ENCODE peak calls at places on chromosomes 7 and 10, in eight cellular contexts. P, Y, S, R, A, O, J and W are unnamed samples.

GRCh38 chr7:50164552-50165220 is 71.6 kb upstream of the ZPBP start:
- DNase-seq in P (no peak), Y (no peak), S (no peak), R (no peak), A (no peak), O (no peak), J (no peak), W (no peak)

GRCh38 chr10:100509241-100509640 is 10.4 kb downstream of the SEC31B start:
- DNase-seq in P (no peak), Y (no peak), S (no peak), R (peak), A (no peak), O (no peak), J (no peak), W (no peak)

GRCh38 chr7:50208335-50208982 is 96.1 kb upstream of the IKZF1 start:
- DNase-seq in P (no peak), Y (no peak), S (no peak), R (no peak), A (no peak), O (no peak), J (no peak), W (no peak)

GRCh38 chr10:28241766-28242399 is 61.0 kb downstream of the MPP7 start:
- DNase-seq in P (peak), Y (no peak), S (no peak), R (no peak), A (peak), O (peak), J (peak), W (no peak)

GRCh38 chr10:79562135-79562756 is 2.0 kb upstream of the SFTPA2 start:
- DNase-seq in P (no peak), Y (peak), S (no peak), R (peak), A (peak), O (peak), J (peak), W (peak)

GRCh38 chr7:76269895-76270294 is 32.6 kb upstream of the HSPB1 start:
- DNase-seq in P (no peak), Y (peak), S (no peak), R (no peak), A (no peak), O (no peak), J (no peak), W (no peak)

GRCh38 chr10:107232013-107232412 is 67.5 kb upstream of the SORCS1 start:
- DNase-seq in P (peak), Y (no peak), S (no peak), R (no peak), A (no peak), O (no peak), J (no peak), W (no peak)

GRCh38 chr10:69758310-69758728 is 43.4 kb upstream of the COL13A1 start:
- DNase-seq in P (no peak), Y (no peak), S (no peak), R (no peak), A (no peak), O (no peak), J (no peak), W (no peak)

GRCh38 chr10:123574299-123574698 is 91.9 kb upstream of the GPR26 start:
- DNase-seq in P (peak), Y (no peak), S (peak), R (no peak), A (no peak), O (no peak), J (no peak), W (no peak)

GRCh38 chr7:128856001-128856718 is 6.5 kb upstream of the ATP6V1F start:
- DNase-seq in P (no peak), Y (no peak), S (no peak), R (no peak), A (no peak), O (no peak), J (no peak), W (no peak)

GRCh38 chr7:134690614-134691504 is 44.2 kb downstream of the BPGM start:
- DNase-seq in P (no peak), Y (no peak), S (no peak), R (no peak), A (no peak), O (no peak), J (no peak), W (no peak)

GRCh38 chr7:38393874-38394273 is 120.4 kb upstream of the TARP start:
- DNase-seq in P (no peak), Y (no peak), S (no peak), R (no peak), A (no peak), O (no peak), J (no peak), W (no peak)

GRCh38 chr7:129264534-129264933 is 39.7 kb downstream of the AHCYL2 start:
- DNase-seq in P (peak), Y (no peak), S (no peak), R (no peak), A (no peak), O (no peak), J (peak), W (no peak)

GRCh38 chr7:95569720-95570119 is 26.6 kb downstream of the PDK4 start:
- DNase-seq in P (no peak), Y (no peak), S (no peak), R (no peak), A (no peak), O (no peak), J (no peak), W (no peak)

GRCh38 chr10:111993872-111994426 is 189.6 kb downstream of the GPAM start:
- DNase-seq in P (no peak), Y (no peak), S (no peak), R (no peak), A (no peak), O (no peak), J (no peak), W (no peak)

GRCh38 chr7:135672560-135673359 is 10.4 kb downstream of the STMP1 start:
- DNase-seq in P (peak), Y (peak), S (no peak), R (no peak), A (peak), O (no peak), J (peak), W (no peak)

GRCh38 chr7:123771846-123772245 is 23.0 kb upstream of the WASL start:
- DNase-seq in P (no peak), Y (no peak), S (no peak), R (no peak), A (no peak), O (no peak), J (no peak), W (no peak)

GRCh38 chr10:6151087-6151977 is 51.4 kb upstream of the PFKFB3 start:
- DNase-seq in P (no peak), Y (peak), S (no peak), R (no peak), A (no peak), O (no peak), J (peak), W (peak)

GRCh38 chr7:111424768-111425167 is 137.5 kb downstream of the IMMP2L start:
- DNase-seq in P (peak), Y (no peak), S (no peak), R (no peak), A (no peak), O (peak), J (no peak), W (no peak)

GRCh38 chr7:101939136-101939695 is 121.8 kb downstream of the CUX1 start:
- DNase-seq in P (no peak), Y (no peak), S (no peak), R (peak), A (no peak), O (no peak), J (no peak), W (no peak)

GRCh38 chr7:115356139-115356746 is 434.3 kb downstream of the MDFIC start:
- DNase-seq in P (peak), Y (no peak), S (no peak), R (no peak), A (no peak), O (no peak), J (no peak), W (no peak)

GRCh38 chr7:254337-255037 is 35.5 kb upstream of the FOXL3 start:
- DNase-seq in P (no peak), Y (peak), S (no peak), R (peak), A (no peak), O (no peak), J (no peak), W (no peak)

GRCh38 chr10:101441539-101442455 is 87.8 kb downstream of the BTRC start:
- DNase-seq in P (peak), Y (no peak), S (no peak), R (no peak), A (peak), O (peak), J (no peak), W (no peak)

GRCh38 chr7:132557489-132558044 is 18.7 kb downstream of the PLXNA4 start:
- DNase-seq in P (peak), Y (no peak), S (no peak), R (no peak), A (no peak), O (no peak), J (no peak), W (no peak)

GRCh38 chr7:34425194-34425593 is 232.8 kb upstream of the NPSR1 start:
- DNase-seq in P (no peak), Y (no peak), S (no peak), R (no peak), A (no peak), O (no peak), J (no peak), W (no peak)

GRCh38 chr10:27625452-27626345 is 119.9 kb downstream of the MKX start:
- DNase-seq in P (no peak), Y (no peak), S (no peak), R (no peak), A (no peak), O (no peak), J (no peak), W (no peak)

GRCh38 chr10:29858352-29859267 is 200.8 kb downstream of the JCAD start:
- DNase-seq in P (peak), Y (no peak), S (no peak), R (peak), A (peak), O (peak), J (peak), W (no peak)
- H3K4me3 ChIP-seq in P (peak), Y (no peak), S (no peak), R (no peak), A (no peak), O (no peak), J (no peak), W (no peak)

GRCh38 chr10:50799595-50799994 is 59.9 kb downstream of the ASAH2B start:
- DNase-seq in P (no peak), Y (no peak), S (no peak), R (no peak), A (no peak), O (no peak), J (no peak), W (no peak)

GRCh38 chr10:50796693-50797092 is 57.0 kb downstream of the ASAH2B start:
- DNase-seq in P (no peak), Y (no peak), S (no peak), R (no peak), A (no peak), O (no peak), J (no peak), W (no peak)

GRCh38 chr10:50798297-50798696 is 58.6 kb downstream of the ASAH2B start:
- DNase-seq in P (peak), Y (no peak), S (no peak), R (no peak), A (no peak), O (no peak), J (no peak), W (no peak)

GRCh38 chr10:50788951-50789904 is 49.5 kb downstream of the ASAH2B start:
- DNase-seq in P (peak), Y (peak), S (no peak), R (no peak), A (peak), O (peak), J (no peak), W (no peak)

GRCh38 chr10:50794490-50794889 is 54.8 kb downstream of the ASAH2B start:
- DNase-seq in P (peak), Y (no peak), S (no peak), R (no peak), A (no peak), O (no peak), J (no peak), W (no peak)
- H3K4me3 ChIP-seq in P (no peak), Y (no peak), S (no peak), R (no peak), A (no peak), O (no peak), J (no peak), W (no peak)

GRCh38 chr7:48904975-48905374 is 19.4 kb upstream of the CDC14C start:
- DNase-seq in P (no peak), Y (no peak), S (no peak), R (no peak), A (no peak), O (no peak), J (no peak), W (no peak)
- H3K4me3 ChIP-seq in P (no peak), Y (no peak), S (no peak), R (no peak), A (no peak), O (no peak), J (no peak), W (no peak)

DNA sequence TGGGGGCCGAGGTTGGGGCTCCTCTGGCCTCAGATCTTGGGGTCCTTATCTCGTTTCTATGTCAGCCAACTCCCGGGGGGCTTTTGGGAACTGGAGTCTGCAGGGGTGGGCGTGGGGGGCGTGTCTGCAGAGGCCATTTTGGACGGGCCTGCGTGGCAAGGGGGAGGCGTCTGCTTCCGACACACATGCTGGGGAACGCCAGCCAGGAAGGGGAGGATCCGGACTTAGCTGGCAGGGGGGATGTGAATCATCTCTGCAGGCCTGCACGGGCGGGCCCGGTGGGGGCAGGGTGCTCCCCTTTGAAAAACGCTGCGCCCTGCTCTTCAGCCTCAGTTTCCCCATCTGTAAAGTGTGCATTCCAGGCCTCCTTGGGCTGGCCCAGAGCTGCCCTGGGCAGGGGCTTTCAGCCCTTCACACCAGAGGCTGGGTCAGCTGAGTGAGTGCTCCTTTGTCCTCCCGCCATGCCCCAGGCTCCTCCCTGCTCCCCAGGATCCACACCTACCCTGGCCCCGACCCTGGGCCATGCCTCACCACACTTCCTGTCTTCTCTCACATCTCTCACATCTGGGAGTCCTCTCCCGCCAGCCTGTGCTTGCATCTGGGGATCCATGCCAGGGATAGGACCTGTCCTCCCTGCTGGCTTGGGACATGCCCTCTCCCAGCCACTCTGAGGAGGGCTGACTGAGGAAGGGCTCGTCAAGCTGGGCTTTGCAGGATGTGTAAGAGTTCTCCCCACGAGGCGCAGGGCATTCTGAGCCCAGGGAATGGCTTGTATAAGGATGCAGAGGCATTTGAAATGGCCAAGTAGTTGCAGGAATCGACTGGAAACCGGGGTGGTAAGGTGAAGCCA is 172.6 kb upstream of the TNRC18 start:
- DNase-seq in P (peak), Y (peak), S (peak), R (peak), A (peak), O (peak), J (peak), W (peak)
- H3K4me3 ChIP-seq in P (peak), Y (peak), S (peak), R (peak), A (peak), O (peak), J (no peak), W (no peak)

GRCh38 chr7:31263363-31263762 is 77.2 kb downstream of the NEUROD6 start:
- DNase-seq in P (no peak), Y (no peak), S (no peak), R (no peak), A (no peak), O (no peak), J (no peak), W (no peak)
- H3K4me3 ChIP-seq in P (no peak), Y (no peak), S (no peak), R (no peak), A (no peak), O (no peak), J (no peak), W (no peak)